ENCODE peak calls at places on chromosomes 2 and 18, in four cellular contexts. S is type B pancreatic cell; X is activated CD8-positive, alpha-beta memory T cell treated with anti-CD3 and anti-CD28 coated beads, Interleukin-2, amount 50 U/mL, for 4 hours; W is cardiac muscle cell. Y is an unnamed sample.

GRCh38 chr18:45639424-45639823 is 24.1 kb downstream of the SLC14A2 start:
- DNase-seq in S (no peak), X (no peak), W (no peak), Y (no peak)

GRCh38 chr2:5691659-5692529 is at the start of gene SOX11:
- DNase-seq in S (peak; percentile 97), X (no peak), W (peak; percentile 70), Y (peak; percentile 100)

GRCh38 chr2:113157108-113157896 is 16.5 kb upstream of the PSD4 start:
- DNase-seq in S (peak; percentile 72), X (peak; percentile 59), W (peak; percentile 16), Y (peak; percentile 77)

GRCh38 chr2:152415811-152416210 is 80.8 kb downstream of the FMNL2 start:
- DNase-seq in S (no peak), X (no peak), W (no peak), Y (no peak)

GRCh38 chr2:101238930-101239759 is 13.5 kb upstream of the CNOT11 start:
- DNase-seq in S (no peak), X (no peak), W (no peak), Y (no peak)

GRCh38 chr2:8569332-8569930 is 112.4 kb upstream of the ID2 start:
- DNase-seq in S (peak; percentile 52), X (no peak), W (no peak), Y (no peak)

GRCh38 chr2:26043862-26044736 is 10.2 kb downstream of the RAB10 start:
- DNase-seq in S (no peak), X (no peak), W (peak; percentile 59), Y (no peak)

GRCh38 chr2:60581461-60582282 is 28.2 kb upstream of the BCL11A start:
- DNase-seq in S (peak; percentile 89), X (peak; percentile 64), W (peak; percentile 61), Y (peak; percentile 94)

GRCh38 chr2:199977984-199978415 is 22.6 kb downstream of the MAIP1 start:
- DNase-seq in S (no peak), X (no peak), W (peak; percentile 70), Y (no peak)

GRCh38 chr2:220192994-220193753 is 565.7 kb downstream of the SLC4A3 start:
- DNase-seq in S (no peak), X (no peak), W (no peak), Y (no peak)

GRCh38 chr2:41923156-41923786 is 124.5 kb upstream of the PKDCC start:
- DNase-seq in S (no peak), X (no peak), W (no peak), Y (no peak)

GRCh38 chr18:63236417-63236816 is 83.2 kb downstream of the BCL2 start:
- DNase-seq in S (no peak), X (no peak), W (no peak), Y (no peak)

GRCh38 chr18:35415511-35416427 is 38.6 kb upstream of the ZNF396 start:
- DNase-seq in S (no peak), X (no peak), W (peak; percentile 70), Y (no peak)

Y was measured in retina.